ENCODE peak calls at places on chromosomes 16 and 17, in ten cellular contexts. C is T-helper 1 cell; M is renal cortical epithelial cell; Y is hepatocyte; P is CD4-positive, CD25-positive, alpha-beta regulatory T cell; D is cardiac fibroblast; T is cardiac septum; J is NCI-H446; O is HEK293T; Z is glutamatergic neuron. G is an unnamed sample.

GRCh38 chr16:55035037-55035436 is 104.4 kb downstream of the IRX5 start:
- DNase-seq in Z (peak; percentile 77), J (no peak), O (peak; percentile 74), T (no peak), C (no peak), P (no peak), D (no peak), Y (peak; percentile 61), M (no peak), G (peak; percentile 61)

GRCh38 chr17:73632513-73632912 is 11.7 kb downstream of the SDK2 start:
- DNase-seq in J (no peak), Y (no peak), T (no peak), Z (no peak), C (no peak), O (no peak), M (no peak), P (no peak), D (no peak), G (no peak)

GRCh38 chr17:7248811-7249210 is 2.7 kb downstream of the CTDNEP1 start:
- DNase-seq in O (no peak), T (no peak), J (no peak), C (no peak), P (no peak), Z (no peak), Y (no peak), D (no peak), M (no peak), G (no peak)

GRCh38 chr17:80633197-80633596 is 88.6 kb downstream of the RPTOR start:
- DNase-seq in J (no peak), D (no peak), M (no peak), C (no peak), T (no peak), O (no peak), Y (no peak), Z (no peak), P (no peak), G (no peak)

GRCh38 chr16:81369888-81370504 is 55.2 kb downstream of the GAN start:
- DNase-seq in P (no peak), Z (no peak), J (no peak), T (no peak), M (no peak), D (no peak), C (no peak), O (no peak), Y (no peak), G (no peak)

GRCh38 chr16:53817117-53817516 is 113.2 kb downstream of the FTO start:
- DNase-seq in O (no peak), C (no peak), Z (no peak), P (no peak), T (no peak), M (peak; percentile 84), D (peak; percentile 93), Y (peak; percentile 39), J (no peak), G (peak; percentile 35)

GRCh38 chr16:29182501-29182900 is 197.6 kb downstream of the LAT start:
- DNase-seq in D (no peak), M (no peak), Y (no peak), C (no peak), P (no peak), J (no peak), O (no peak), Z (no peak), T (no peak), G (no peak)

GRCh38 chr16:55540221-55540620 is 26.3 kb upstream of the CAPNS2 start:
- DNase-seq in O (no peak), Z (no peak), M (no peak), P (no peak), D (no peak), Y (no peak), C (no peak), T (no peak), J (no peak), G (no peak)

GRCh38 chr17:2784864-2785263 is 11.4 kb upstream of the RAP1GAP2 start:
- DNase-seq in O (no peak), J (no peak), P (no peak), D (no peak), Z (no peak), M (no peak), Y (no peak), C (no peak), T (no peak), G (no peak)

GRCh38 chr16:648071-648785 is 937 bp upstream of the WDR90 start:
- DNase-seq in T (no peak), C (peak; percentile 30), O (peak; percentile 59), P (peak; percentile 28), D (peak; percentile 31), Y (peak; percentile 58), M (peak; percentile 47), J (no peak), Z (no peak), G (no peak)

GRCh38 chr17:75323043-75323591 is 33.9 kb upstream of the SLC25A19 start:
- DNase-seq in O (peak; percentile 81), T (peak; percentile 81), M (peak; percentile 85), C (peak; percentile 81), J (peak; percentile 26), D (peak; percentile 93), Z (peak; percentile 89), Y (peak; percentile 93), P (peak; percentile 85), G (no peak)

GRCh38 chr17:21288581-21289017 is 4.1 kb downstream of the MAP2K3 start:
- DNase-seq in J (no peak), C (peak; percentile 58), M (no peak), Z (no peak), O (no peak), P (no peak), D (no peak), Y (no peak), T (no peak), G (no peak)

GRCh38 chr16:3882531-3882930 is 2.0 kb upstream of the CREBBP start:
- DNase-seq in T (no peak), P (no peak), D (no peak), M (no peak), J (no peak), Z (no peak), Y (no peak), O (no peak), C (no peak), G (no peak)

GRCh38 chr17:20987511-20987910 is 55.3 kb downstream of the USP22 start:
- DNase-seq in J (no peak), C (no peak), P (no peak), D (no peak), M (no peak), T (peak; percentile 73), Z (no peak), Y (no peak), O (no peak), G (no peak)

GRCh38 chr17:3026125-3026855 is 37.1 kb downstream of the OR1D5 start:
- DNase-seq in J (no peak), Y (no peak), P (no peak), O (no peak), T (peak; percentile 38), M (no peak), C (no peak), D (no peak), Z (no peak), G (no peak)

GRCh38 chr17:15955793-15956541 is 11.0 kb downstream of the ADORA2B start:
- DNase-seq in Z (peak; percentile 58), P (no peak), C (no peak), D (no peak), O (no peak), J (no peak), Y (no peak), T (no peak), M (no peak), G (no peak)

GRCh38 chr17:13541032-13541480 is 60.7 kb downstream of the HS3ST3A1 start:
- DNase-seq in T (no peak), P (no peak), Z (no peak), O (no peak), M (peak; percentile 73), Y (peak; percentile 30), D (peak; percentile 95), J (no peak), C (no peak), G (no peak)

GRCh38 chr16:14373901-14374300 is 256.2 kb downstream of the PARN start:
- DNase-seq in P (no peak), C (no peak), D (no peak), O (no peak), M (no peak), Y (no peak), T (no peak), Z (no peak), J (no peak), G (no peak)

GRCh38 chr17:57261084-57261461 is 4.8 kb downstream of the MSI2 start:
- DNase-seq in Z (no peak), P (no peak), Y (no peak), J (no peak), T (no peak), O (no peak), C (no peak), D (no peak), M (peak; percentile 29), G (no peak)

GRCh38 chr17:66200685-66201092 is 8.8 kb upstream of the CEP112 start:
- DNase-seq in J (peak; percentile 18), D (peak; percentile 90), Y (peak; percentile 79), Z (peak; percentile 36), M (peak; percentile 59), T (no peak), C (peak; percentile 53), O (peak; percentile 63), P (peak; percentile 31), G (no peak)

GRCh38 chr17:82177276-82177675 is 35.4 kb downstream of the CCDC57 start:
- DNase-seq in M (peak; percentile 8), O (no peak), J (no peak), T (no peak), P (no peak), C (no peak), Z (no peak), D (no peak), Y (no peak), G (no peak)

GRCh38 chr16:23712976-23713375 is at the start of gene ERN2:
- DNase-seq in Z (peak; percentile 29), O (no peak), C (no peak), D (no peak), J (no peak), P (no peak), M (no peak), T (peak; percentile 57), Y (no peak), G (no peak)

GRCh38 chr17:63295288-63295687 is 150.8 kb downstream of the CYB561 start:
- DNase-seq in M (no peak), J (no peak), O (no peak), P (no peak), T (no peak), Y (peak; percentile 14), C (no peak), Z (no peak), D (peak; percentile 23), G (no peak)

GRCh38 chr17:21397341-21398050 is 21.3 kb downstream of the KCNJ12 start:
- DNase-seq in J (no peak), D (peak; percentile 50), O (no peak), M (no peak), Y (peak; percentile 32), C (no peak), Z (peak; percentile 68), T (no peak), P (no peak), G (no peak)

GRCh38 chr17:29042679-29043538 is at the start of gene PIPOX:
- DNase-seq in O (peak; percentile 54), D (peak; percentile 77), T (no peak), M (peak; percentile 54), Z (no peak), P (no peak), J (no peak), Y (peak; percentile 63), C (no peak), G (no peak)

G was measured in 8988T.